ENCODE peak calls at places on chromosome 21, in eight cellular contexts. W, C, J, E, I, R, H and F are unnamed samples.

GRCh38 chr21:15592271-15592860 is 137.4 kb upstream of the USP25 start:
- DNase-seq in W (no peak), C (peak), J (peak), E (peak), I (no peak), R (no peak), H (no peak), F (no peak)

GRCh38 chr21:42609806-42610205 is 43.6 kb upstream of the PDE9A start:
- DNase-seq in W (no peak), C (no peak), J (no peak), E (no peak), I (peak), R (no peak), H (no peak), F (peak)

GRCh38 chr21:17732306-17732705 is 86.8 kb downstream of the C21orf91 start:
- DNase-seq in W (no peak), C (no peak), J (no peak), E (peak), I (no peak), R (no peak), H (no peak), F (no peak)

GRCh38 chr21:34199121-34199910 is 125.9 kb downstream of the MRPS6 start:
- DNase-seq in W (no peak), C (no peak), J (no peak), E (no peak), I (no peak), R (no peak), H (no peak), F (no peak)

GRCh38 chr21:41953831-41954653 is at the start of gene C2CD2:
- DNase-seq in W (no peak), C (peak), J (peak), E (peak), I (peak), R (peak), H (no peak), F (peak)

GRCh38 chr21:20822559-20823133 is 175.6 kb upstream of the NCAM2 start:
- DNase-seq in W (no peak), C (peak), J (no peak), E (no peak), I (no peak), R (no peak), H (no peak), F (no peak)

GRCh38 chr21:16468191-16468590 is 738.4 kb downstream of the USP25 start:
- DNase-seq in W (no peak), C (no peak), J (peak), E (no peak), I (no peak), R (no peak), H (no peak), F (no peak)

GRCh38 chr21:36209626-36210171 is 53.1 kb downstream of the DOP1B start:
- DNase-seq in W (peak), C (peak), J (peak), E (peak), I (peak), R (peak), H (no peak), F (no peak)

GRCh38 chr21:19566975-19567374 is 1163.4 kb upstream of the TMPRSS15 start:
- DNase-seq in W (no peak), C (no peak), J (no peak), E (no peak), I (no peak), R (no peak), H (no peak), F (no peak)

GRCh38 chr21:44947930-44948331 is 8.1 kb downstream of the SLX9 start:
- DNase-seq in W (no peak), C (no peak), J (no peak), E (no peak), I (no peak), R (peak), H (no peak), F (peak)

GRCh38 chr21:45336870-45337269 is 49.2 kb upstream of the POFUT2 start:
- DNase-seq in W (no peak), C (no peak), J (peak), E (no peak), I (no peak), R (peak), H (no peak), F (peak)

GRCh38 chr21:24110846-24111245 is 1496.4 kb downstream of the MRPL39 start:
- DNase-seq in W (no peak), C (no peak), J (no peak), E (no peak), I (no peak), R (no peak), H (no peak), F (no peak)

GRCh38 chr21:43825610-43825935 is 36.2 kb downstream of the RRP1 start:
- DNase-seq in W (no peak), C (no peak), J (no peak), E (no peak), I (no peak), R (no peak), H (no peak), F (no peak)

GRCh38 chr21:44920694-44921604 is at the start of gene ITGB2:
- DNase-seq in W (peak), C (no peak), J (no peak), E (no peak), I (peak), R (peak), H (no peak), F (peak)

GRCh38 chr21:27462786-27463185 is 495.9 kb upstream of the ADAMTS5 start:
- DNase-seq in W (no peak), C (no peak), J (no peak), E (no peak), I (no peak), R (no peak), H (no peak), F (no peak)

GRCh38 chr21:35401476-35401875 is 352.4 kb upstream of the RUNX1 start:
- DNase-seq in W (no peak), C (no peak), J (peak), E (no peak), I (no peak), R (no peak), H (no peak), F (no peak)

GRCh38 chr21:36710729-36711048 is 11.8 kb downstream of the SIM2 start:
- DNase-seq in W (no peak), C (no peak), J (no peak), E (no peak), I (no peak), R (no peak), H (peak), F (no peak)

GRCh38 chr21:36156815-36157670 is at the start of gene DOP1B:
- DNase-seq in W (no peak), C (no peak), J (peak), E (peak), I (peak), R (no peak), H (peak), F (peak)

GRCh38 chr21:42171091-42172053 is 47.6 kb upstream of the ABCG1 start:
- DNase-seq in W (peak), C (no peak), J (no peak), E (no peak), I (no peak), R (no peak), H (peak), F (peak)

GRCh38 chr21:15197696-15198095 is 132.9 kb upstream of the NRIP1 start:
- DNase-seq in W (no peak), C (no peak), J (no peak), E (no peak), I (no peak), R (no peak), H (no peak), F (no peak)

GRCh38 chr21:25079053-25079452 is 528.2 kb downstream of the MRPL39 start:
- DNase-seq in W (no peak), C (no peak), J (no peak), E (no peak), I (no peak), R (no peak), H (no peak), F (no peak)

GRCh38 chr21:41623945-41624344 is 116.0 kb upstream of the TMPRSS2 start:
- DNase-seq in W (no peak), C (no peak), J (no peak), E (no peak), I (no peak), R (no peak), H (no peak), F (no peak)

GRCh38 chr21:44962481-44962966 is 22.7 kb downstream of the SLX9 start:
- DNase-seq in W (no peak), C (no peak), J (peak), E (peak), I (no peak), R (peak), H (no peak), F (peak)

GRCh38 chr21:40215941-40216340 is 348.7 kb downstream of the PCP4 start:
- DNase-seq in W (no peak), C (no peak), J (no peak), E (no peak), I (no peak), R (no peak), H (no peak), F (no peak)

GRCh38 chr21:42388740-42389448 is 7.0 kb downstream of the TMPRSS3 start:
- DNase-seq in W (no peak), C (no peak), J (no peak), E (no peak), I (no peak), R (no peak), H (no peak), F (no peak)

GRCh38 chr21:42312626-42313104 is 2.5 kb downstream of the TFF3 start:
- DNase-seq in W (no peak), C (no peak), J (no peak), E (no peak), I (no peak), R (no peak), H (no peak), F (no peak)

GRCh38 chr21:23475518-23476189 is 2131.6 kb downstream of the MRPL39 start:
- DNase-seq in W (no peak), C (no peak), J (no peak), E (peak), I (no peak), R (no peak), H (no peak), F (no peak)

GRCh38 chr21:20023199-20023598 is 975.0 kb upstream of the NCAM2 start:
- DNase-seq in W (no peak), C (no peak), J (no peak), E (no peak), I (no peak), R (no peak), H (no peak), F (no peak)

GRCh38 chr21:32921632-32922230 is 104.0 kb upstream of the OLIG2 start:
- DNase-seq in W (peak), C (peak), J (peak), E (peak), I (peak), R (peak), H (peak), F (no peak)

GRCh38 chr21:44485254-44485793 is 30.0 kb downstream of the LRRC3 start:
- DNase-seq in W (peak), C (no peak), J (no peak), E (peak), I (peak), R (no peak), H (no peak), F (no peak)

GRCh38 chr21:44425895-44426662 is 29.2 kb upstream of the LRRC3 start:
- DNase-seq in W (peak), C (no peak), J (no peak), E (no peak), I (no peak), R (no peak), H (peak), F (peak)

GRCh38 chr21:15285567-15285966 is 220.8 kb upstream of the NRIP1 start:
- DNase-seq in W (no peak), C (no peak), J (no peak), E (no peak), I (no peak), R (no peak), H (no peak), F (no peak)